ENCODE peak calls at places on chromosomes 2 and 18, in four cellular contexts. W is HFFc6, Z is activated T-helper 1 cell treated with Interleukin-2 at 50 U/mL for 16 hours, L is myocyte. M is an unnamed sample.

GRCh38 chr2:124254621-124255020 is 229.5 kb downstream of the CNTNAP5 start:
- DNase-seq in W (no peak), Z (no peak), L (no peak), M (no peak)

GRCh38 chr18:6728809-6729246 is 688 bp upstream of the ARHGAP28 start:
- DNase-seq in W (no peak), Z (no peak), L (no peak), M (no peak)

GRCh38 chr2:195457873-195458272 is 199.2 kb upstream of the SLC39A10 start:
- DNase-seq in W (no peak), Z (no peak), L (no peak), M (no peak)

GRCh38 chr2:73870084-73870483 is 22.7 kb upstream of the ACTG2 start:
- DNase-seq in W (peak), Z (no peak), L (peak), M (no peak)

GRCh38 chr2:40240067-40240466 is 211.8 kb downstream of the SLC8A1 start:
- DNase-seq in W (peak), Z (no peak), L (peak), M (peak)

GRCh38 chr2:129458451-129458850 is 521.0 kb upstream of the RAB6C start:
- DNase-seq in W (no peak), Z (no peak), L (no peak), M (no peak)

GRCh38 chr2:204722691-204723090 is 177.4 kb downstream of the PARD3B start:
- DNase-seq in W (no peak), Z (no peak), L (no peak), M (no peak)

GRCh38 chr2:65530547-65531320 is 98.3 kb upstream of the SPRED2 start:
- DNase-seq in W (peak), Z (no peak), L (peak), M (no peak)

GRCh38 chr18:48679236-48679635 is 140.4 kb downstream of the CTIF start:
- DNase-seq in W (no peak), Z (no peak), L (no peak), M (no peak)

M was measured in Right ventricle myocardium inferior.